ENCODE peak calls at places on chromosomes 1 and 21, in four cellular contexts. P is CD4-positive, alpha-beta memory T cell; Y is WERI-Rb-1; J is A549. F is an unnamed sample.

GRCh38 chr1:226134170-226135058 is 52.1 kb downstream of the ACBD3 start:
- DNase-seq in P (no peak), Y (no peak), J (no peak), F (no peak)

GRCh38 chr1:15810073-15810472 is 2.6 kb upstream of the UQCRHL start:
- DNase-seq in P (no peak), Y (no peak), J (no peak), F (no peak)

GRCh38 chr1:244833734-244834595 is 1.5 kb upstream of the COX20 start:
- DNase-seq in P (peak), Y (peak), J (peak), F (peak)

GRCh38 chr1:53082826-53083225 is 20.8 kb downstream of the PODN start:
- DNase-seq in P (no peak), Y (no peak), J (no peak), F (no peak)

GRCh38 chr1:94591791-94592565 is 50.4 kb upstream of the F3 start:
- DNase-seq in P (no peak), Y (no peak), J (no peak), F (no peak)

GRCh38 chr1:30058966-30059365 is 664.4 kb downstream of the MATN1 start:
- DNase-seq in P (no peak), Y (no peak), J (peak), F (no peak)

GRCh38 chr1:181105134-181106021 is 16.9 kb downstream of the IER5 start:
- DNase-seq in P (peak), Y (peak), J (peak), F (peak)

GRCh38 chr1:48469616-48470500 is 2.1 kb downstream of the SPATA6 start:
- DNase-seq in P (no peak), Y (no peak), J (no peak), F (no peak)

GRCh38 chr1:159229486-159229885 is 24.8 kb downstream of the ACKR1 start:
- DNase-seq in P (no peak), Y (no peak), J (peak), F (no peak)

GRCh38 chr1:149848811-149849210 is 50.6 kb upstream of the BOLA1 start:
- DNase-seq in P (no peak), Y (no peak), J (no peak), F (no peak)

GRCh38 chr1:31460027-31460426 is 47.0 kb downstream of the SERINC2 start:
- DNase-seq in P (no peak), Y (peak), J (no peak), F (no peak)

GRCh38 chr1:152109231-152109997 is 5.8 kb downstream of the TCHH start:
- DNase-seq in P (no peak), Y (no peak), J (peak), F (no peak)

GRCh38 chr1:63864224-63864623 is 90.4 kb downstream of the ROR1 start:
- DNase-seq in P (no peak), Y (no peak), J (no peak), F (no peak)

GRCh38 chr1:160360227-160360695 is 6.6 kb upstream of the NHLH1 start:
- DNase-seq in P (no peak), Y (no peak), J (no peak), F (peak)

GRCh38 chr1:171441278-171441677 is 44.1 kb upstream of the PRRC2C start:
- DNase-seq in P (no peak), Y (no peak), J (peak), F (no peak)

GRCh38 chr1:115090547-115090946 is 1.2 kb upstream of the TSPAN2 start:
- DNase-seq in P (no peak), Y (no peak), J (no peak), F (no peak)

GRCh38 chr21:29190920-29191319 is 60.5 kb downstream of the MAP3K7CL start:
- DNase-seq in P (no peak), Y (no peak), J (peak), F (no peak)

GRCh38 chr1:53547321-53547720 is 88.1 kb downstream of the DMRTB1 start:
- DNase-seq in P (no peak), Y (peak), J (no peak), F (no peak)

GRCh38 chr1:41516168-41516961 is 31.9 kb upstream of the EDN2 start:
- DNase-seq in P (peak), Y (peak), J (peak), F (peak)

GRCh38 chr1:230005040-230005439 is 62.0 kb upstream of the GALNT2 start:
- DNase-seq in P (no peak), Y (peak), J (no peak), F (no peak)

GRCh38 chr1:24555591-24556413 is at the start of gene NCMAP:
- DNase-seq in P (peak), Y (peak), J (no peak), F (peak)

GRCh38 chr1:75265792-75266191 is 131.6 kb downstream of the LHX8 start:
- DNase-seq in P (peak), Y (no peak), J (peak), F (no peak)

GRCh38 chr21:42026072-42026415 is 15.9 kb upstream of the ZBTB21 start:
- DNase-seq in P (no peak), Y (no peak), J (no peak), F (no peak)

DNA sequence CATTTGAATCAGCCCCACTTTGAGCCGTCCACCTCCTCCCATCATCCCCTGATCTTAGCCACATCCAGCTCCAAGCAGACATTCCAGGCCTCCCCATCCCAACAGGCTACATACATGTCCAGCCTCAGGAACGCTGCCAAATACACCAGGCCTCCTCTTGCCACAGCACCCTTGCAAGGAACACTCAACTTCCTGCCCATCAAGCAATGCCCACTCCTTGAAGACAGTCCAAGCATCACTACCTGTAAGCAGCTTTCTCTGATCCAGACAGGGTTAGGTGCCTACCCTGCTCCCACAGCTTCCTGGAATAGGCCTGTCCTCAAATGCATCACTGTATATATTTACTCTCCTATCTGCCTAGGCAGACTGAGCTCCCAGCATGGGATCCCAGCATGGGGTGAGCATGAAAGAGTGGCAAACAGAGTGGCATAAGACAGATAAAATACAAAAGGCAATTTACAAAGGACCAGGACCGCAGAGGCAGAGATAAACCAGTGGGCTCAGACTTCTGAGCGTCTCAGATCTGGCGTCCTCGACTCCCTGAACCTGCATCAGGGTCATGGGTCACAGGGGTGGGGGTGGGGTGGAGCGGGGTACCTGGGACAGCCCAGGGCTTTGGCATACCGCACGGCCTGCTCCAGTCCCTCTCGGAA is 816 bp downstream of the HYI start:
- DNase-seq in P (no peak), Y (no peak), J (peak), F (no peak)
- H3K4me3 ChIP-seq in P (peak), Y (peak), J (peak), F (peak)

DNA sequence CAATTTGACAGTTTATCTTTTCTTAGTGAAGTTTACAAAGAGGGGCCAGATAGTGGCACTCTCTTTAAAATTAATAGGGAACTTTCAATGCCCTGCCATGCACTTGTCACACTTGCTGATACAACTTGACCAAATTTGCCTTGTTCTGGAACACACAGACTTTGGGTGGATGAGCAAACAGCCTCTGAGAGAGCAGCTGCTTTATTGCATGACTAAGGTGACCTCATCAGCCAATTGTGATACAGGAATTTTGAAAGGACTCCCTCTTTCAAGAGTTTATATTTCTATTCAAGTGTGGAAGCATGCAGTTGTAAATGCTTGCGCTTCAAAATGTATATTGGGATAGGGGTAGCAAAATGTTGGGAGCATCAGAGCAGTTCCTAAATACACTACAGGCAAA is 2.1 kb upstream of the RGS1 start:
- DNase-seq in P (no peak), Y (no peak), J (no peak), F (no peak)
- H3K27ac ChIP-seq in P (no peak), Y (no peak), J (no peak), F (no peak)

GRCh38 chr21:44426663-44427191 is 28.6 kb upstream of the LRRC3 start:
- DNase-seq in P (no peak), Y (no peak), J (no peak), F (no peak)

GRCh38 chr21:44425895-44426662 is 29.2 kb upstream of the LRRC3 start:
- DNase-seq in P (no peak), Y (peak), J (no peak), F (no peak)

GRCh38 chr21:44428281-44428942 is 26.9 kb upstream of the LRRC3 start:
- DNase-seq in P (peak), Y (peak), J (peak), F (peak)

GRCh38 chr21:44425307-44425894 is 29.9 kb upstream of the LRRC3 start:
- DNase-seq in P (no peak), Y (peak), J (peak), F (no peak)

GRCh38 chr21:44427241-44428120 is 27.8 kb upstream of the LRRC3 start:
- DNase-seq in P (no peak), Y (no peak), J (no peak), F (no peak)
- H3K4me3 ChIP-seq in P (no peak), Y (no peak), J (no peak), F (no peak)

GRCh38 chr1:204442376-204443259 is 31.0 kb upstream of the PPP1R15B start:
- DNase-seq in P (no peak), Y (peak), J (no peak), F (no peak)

GRCh38 chr1:204441558-204441957 is 29.9 kb upstream of the PPP1R15B start:
- DNase-seq in P (no peak), Y (no peak), J (no peak), F (no peak)

GRCh38 chr1:204437796-204438570 is 26.4 kb upstream of the PPP1R15B start:
- DNase-seq in P (no peak), Y (no peak), J (no peak), F (no peak)

GRCh38 chr1:204438628-204439027 is 27.0 kb upstream of the PPP1R15B start:
- DNase-seq in P (no peak), Y (peak), J (peak), F (no peak)

GRCh38 chr1:204439976-204440375 is 28.4 kb upstream of the PPP1R15B start:
- DNase-seq in P (no peak), Y (no peak), J (no peak), F (no peak)
- H3K27ac ChIP-seq in P (no peak), Y (no peak), J (peak), F (no peak)

DNA sequence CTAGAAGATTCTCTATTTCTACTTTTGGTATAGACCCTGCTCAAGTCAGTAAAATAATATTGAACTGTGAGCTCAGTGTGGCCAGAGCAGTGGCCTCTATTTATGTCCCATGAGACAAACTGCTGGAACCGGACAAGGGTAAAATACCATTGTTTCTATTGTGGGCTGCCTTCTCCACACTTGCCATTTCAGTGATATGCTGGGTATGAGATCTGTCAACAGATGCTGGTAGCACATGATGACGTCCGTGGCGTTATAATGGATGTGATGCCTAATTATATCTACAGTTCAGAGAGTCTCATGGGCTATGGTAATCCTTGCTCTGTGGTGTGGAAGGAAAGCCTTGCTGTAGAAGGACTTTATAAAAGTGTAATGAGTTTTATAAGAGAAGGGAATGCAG is 2.4 kb downstream of the ACTN2 start:
- DNase-seq in P (no peak), Y (no peak), J (no peak), F (no peak)
- H3K4me3 ChIP-seq in P (no peak), Y (no peak), J (no peak), F (no peak)

DNA sequence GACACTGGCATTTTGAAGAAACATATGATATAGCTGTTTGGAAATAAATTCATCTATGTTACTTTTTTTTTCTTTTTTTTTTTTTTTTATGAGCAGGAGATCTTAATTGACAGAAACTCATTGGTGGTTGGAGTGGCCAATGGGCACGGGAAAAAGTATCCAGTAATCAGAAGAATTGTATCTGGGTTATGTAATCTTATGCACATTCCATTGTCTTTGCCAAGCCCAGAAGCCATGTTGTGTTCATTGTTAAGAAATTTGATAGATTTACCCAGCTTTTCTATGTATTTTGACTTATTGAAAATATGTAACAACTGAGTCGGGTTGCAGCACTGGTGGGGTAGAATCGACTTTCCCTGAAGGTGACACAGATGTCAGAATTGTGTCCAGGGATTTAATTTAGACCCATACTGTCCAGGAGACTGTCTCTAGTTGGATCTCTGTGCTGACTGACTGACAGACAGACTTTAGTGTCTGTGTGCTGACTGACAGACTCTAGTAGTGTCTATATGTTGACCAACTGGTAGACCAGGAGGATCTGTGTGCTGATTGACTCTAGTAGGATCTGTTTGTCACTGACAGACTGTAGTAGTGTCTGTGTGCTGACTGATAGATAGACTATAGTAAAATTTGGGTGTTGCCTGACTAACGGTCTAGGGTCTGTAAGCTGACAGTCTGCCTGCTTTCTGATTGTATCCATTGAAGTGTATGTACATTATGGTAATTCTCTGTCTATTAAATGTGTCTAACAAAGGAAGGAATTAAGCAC is 12.3 kb upstream of the C4BPB start:
- DNase-seq in P (no peak), Y (no peak), J (no peak), F (no peak)
- H3K27ac ChIP-seq in P (no peak), Y (no peak), J (no peak), F (no peak)

DNA sequence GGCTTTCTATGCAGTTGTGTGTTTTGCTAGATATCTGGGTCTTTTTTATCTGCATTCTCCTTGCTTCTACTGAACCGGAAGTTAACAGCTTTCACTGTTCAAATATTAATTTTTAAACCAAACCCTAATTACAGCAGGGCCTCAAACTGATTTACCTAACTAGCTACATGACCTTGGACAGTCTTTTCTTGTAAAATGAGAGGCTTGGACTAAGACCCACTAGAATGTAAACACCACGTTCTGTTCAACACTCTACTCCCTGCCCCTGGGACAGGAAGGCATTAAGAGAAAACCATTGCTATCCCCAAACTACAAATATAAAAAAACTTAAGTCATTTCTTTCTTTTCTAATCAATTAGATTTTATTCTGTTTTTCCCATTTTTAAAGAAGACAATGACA is 3.7 kb downstream of the USP24 start:
- DNase-seq in P (no peak), Y (no peak), J (no peak), F (no peak)
- H3K4me3 ChIP-seq in P (peak), Y (no peak), J (no peak), F (peak)

F was measured in naive thymus-derived CD4-positive, alpha-beta T cell.